ENCODE peak calls at places on chromosome 7, in six cellular contexts. One of them, this sample, is unnamed.

GRCh38 chr7:116395125-116395791 is 104.3 kb upstream of the CAV2 start:
- DNase-seq in IMR-90: peak
- DNase-seq in neuronal stem cell: no peak
- DNase-seq in H9: no peak
- DNase-seq in mesenchymal stem cell: peak
- DNase-seq in H1: peak
- DNase-seq in this sample: peak

GRCh38 chr7:21941570-21942224 is 4.0 kb downstream of the CDCA7L start:
- DNase-seq in IMR-90: peak
- DNase-seq in neuronal stem cell: no peak
- DNase-seq in H9: no peak
- DNase-seq in mesenchymal stem cell: peak
- DNase-seq in H1: no peak
- DNase-seq in this sample: peak

GRCh38 chr7:33196194-33196593 is 66.8 kb downstream of the BBS9 start:
- DNase-seq in IMR-90: peak
- DNase-seq in neuronal stem cell: no peak
- DNase-seq in H9: no peak
- DNase-seq in mesenchymal stem cell: no peak
- DNase-seq in H1: no peak
- DNase-seq in this sample: peak

GRCh38 chr7:152859781-152860191 is 100.2 kb downstream of the ACTR3B start:
- DNase-seq in IMR-90: no peak
- DNase-seq in neuronal stem cell: no peak
- DNase-seq in H9: peak
- DNase-seq in mesenchymal stem cell: no peak
- DNase-seq in H1: peak
- DNase-seq in this sample: peak

GRCh38 chr7:22402250-22402649 is 45.3 kb upstream of the RAPGEF5 start:
- DNase-seq in IMR-90: no peak
- DNase-seq in neuronal stem cell: no peak
- DNase-seq in H9: no peak
- DNase-seq in mesenchymal stem cell: no peak
- DNase-seq in H1: no peak
- DNase-seq in this sample: no peak

GRCh38 chr7:158494162-158494586 is 93.4 kb downstream of the PTPRN2 start:
- DNase-seq in IMR-90: no peak
- DNase-seq in neuronal stem cell: no peak
- DNase-seq in H9: no peak
- DNase-seq in mesenchymal stem cell: no peak
- DNase-seq in H1: no peak
- DNase-seq in this sample: no peak

GRCh38 chr7:139393621-139394215 is 34.0 kb downstream of the LUC7L2 start:
- DNase-seq in IMR-90: no peak
- DNase-seq in neuronal stem cell: no peak
- DNase-seq in H9: no peak
- DNase-seq in mesenchymal stem cell: peak
- DNase-seq in H1: no peak
- DNase-seq in this sample: peak

GRCh38 chr7:20340839-20341238 is 10.1 kb downstream of the ITGB8 start:
- DNase-seq in IMR-90: no peak
- DNase-seq in neuronal stem cell: peak
- DNase-seq in H9: no peak
- DNase-seq in mesenchymal stem cell: no peak
- DNase-seq in H1: no peak
- DNase-seq in this sample: peak

GRCh38 chr7:148622887-148623585 is 32.5 kb downstream of the C7orf33 start:
- DNase-seq in IMR-90: no peak
- DNase-seq in neuronal stem cell: no peak
- DNase-seq in H9: no peak
- DNase-seq in mesenchymal stem cell: no peak
- DNase-seq in H1: no peak
- DNase-seq in this sample: peak

GRCh38 chr7:116528008-116528789 is 3.4 kb downstream of the CAV1 start:
- DNase-seq in IMR-90: peak
- DNase-seq in neuronal stem cell: no peak
- DNase-seq in H9: no peak
- DNase-seq in mesenchymal stem cell: peak
- DNase-seq in H1: no peak
- DNase-seq in this sample: peak

GRCh38 chr7:4076701-4077294 is 605.3 kb upstream of the FOXK1 start:
- DNase-seq in IMR-90: no peak
- DNase-seq in neuronal stem cell: no peak
- DNase-seq in H9: no peak
- DNase-seq in mesenchymal stem cell: no peak
- DNase-seq in H1: no peak
- DNase-seq in this sample: no peak

GRCh38 chr7:115293628-115294236 is 371.8 kb downstream of the MDFIC start:
- DNase-seq in IMR-90: peak
- DNase-seq in neuronal stem cell: no peak
- DNase-seq in H9: no peak
- DNase-seq in mesenchymal stem cell: no peak
- DNase-seq in H1: no peak
- DNase-seq in this sample: no peak

GRCh38 chr7:85890244-85890811 is 703.5 kb upstream of the SEMA3D start:
- DNase-seq in IMR-90: peak
- DNase-seq in neuronal stem cell: peak
- DNase-seq in H9: no peak
- DNase-seq in mesenchymal stem cell: peak
- DNase-seq in H1: no peak
- DNase-seq in this sample: peak

GRCh38 chr7:25953859-25954258 is 198.1 kb upstream of the NFE2L3 start:
- DNase-seq in IMR-90: no peak
- DNase-seq in neuronal stem cell: no peak
- DNase-seq in H9: no peak
- DNase-seq in mesenchymal stem cell: peak
- DNase-seq in H1: no peak
- DNase-seq in this sample: no peak

GRCh38 chr7:97845622-97846203 is 26.5 kb downstream of the ASNS start:
- DNase-seq in IMR-90: peak
- DNase-seq in neuronal stem cell: peak
- DNase-seq in H9: no peak
- DNase-seq in mesenchymal stem cell: peak
- DNase-seq in H1: no peak
- DNase-seq in this sample: peak

GRCh38 chr7:18027628-18028027 is at the start of gene PRPS1L1:
- DNase-seq in IMR-90: no peak
- DNase-seq in neuronal stem cell: no peak
- DNase-seq in H9: no peak
- DNase-seq in mesenchymal stem cell: no peak
- DNase-seq in H1: no peak
- DNase-seq in this sample: no peak

GRCh38 chr7:153640586-153640985 is 411.6 kb upstream of the DPP6 start:
- DNase-seq in IMR-90: no peak
- DNase-seq in neuronal stem cell: no peak
- DNase-seq in H9: no peak
- DNase-seq in mesenchymal stem cell: no peak
- DNase-seq in H1: no peak
- DNase-seq in this sample: no peak

GRCh38 chr7:33062023-33062781 is at the start of gene NT5C3A:
- DNase-seq in IMR-90: no peak
- DNase-seq in neuronal stem cell: peak
- DNase-seq in H9: no peak
- DNase-seq in mesenchymal stem cell: peak
- DNase-seq in H1: no peak
- DNase-seq in this sample: peak

GRCh38 chr7:18226598-18226997 is 199.0 kb upstream of the PRPS1L1 start:
- DNase-seq in IMR-90: no peak
- DNase-seq in neuronal stem cell: no peak
- DNase-seq in H9: no peak
- DNase-seq in mesenchymal stem cell: no peak
- DNase-seq in H1: no peak
- DNase-seq in this sample: no peak

DNA sequence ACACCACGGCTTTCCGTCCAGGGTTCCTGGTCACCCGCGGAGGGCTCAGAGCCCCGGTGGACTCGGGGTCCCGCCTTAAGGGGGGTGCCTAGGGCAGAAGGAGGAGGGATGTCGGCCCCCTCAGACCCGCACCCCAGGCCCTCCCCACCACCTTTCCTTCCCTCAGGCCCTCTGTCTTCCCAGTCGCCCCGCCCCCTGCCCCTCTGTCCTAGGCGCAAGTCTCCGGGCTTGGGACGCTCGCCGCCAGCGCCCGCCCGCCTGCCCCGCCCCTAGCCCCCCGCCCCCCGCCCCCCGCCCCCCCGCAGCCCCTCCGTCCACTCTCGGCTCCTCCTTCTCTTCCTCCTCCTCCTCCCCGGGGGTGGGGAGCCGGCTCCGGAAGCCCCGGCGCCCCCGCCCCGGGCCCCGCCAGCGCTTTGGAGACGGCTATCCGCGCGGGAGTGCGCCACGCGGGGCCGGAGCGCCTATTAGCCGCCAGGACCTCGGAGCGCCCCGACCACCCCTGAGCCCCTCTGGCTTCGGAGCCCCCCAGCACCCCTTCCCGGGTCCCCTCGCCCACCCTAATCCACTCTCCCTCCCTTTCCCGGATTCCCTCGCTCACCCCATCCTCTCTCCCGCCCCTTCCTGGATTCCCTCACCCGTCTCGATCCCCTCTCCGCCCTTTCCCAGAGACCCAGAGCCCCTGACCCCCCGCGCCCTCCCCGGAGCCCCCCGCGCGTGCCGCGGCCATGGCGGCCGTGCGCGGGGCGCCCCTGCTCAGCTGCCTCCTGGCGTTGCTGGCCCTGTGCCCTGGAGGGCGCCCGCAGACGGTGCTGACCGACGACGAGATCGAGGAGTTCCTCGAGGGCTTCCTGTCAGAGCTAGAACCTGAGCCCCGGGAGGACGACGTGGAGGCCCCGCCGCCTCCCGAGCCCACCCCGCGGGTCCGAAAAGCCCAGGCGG is at the start of gene AEBP1:
- DNase-seq in IMR-90: no peak
- DNase-seq in neuronal stem cell: peak
- DNase-seq in H9: peak
- DNase-seq in mesenchymal stem cell: peak
- DNase-seq in H1: no peak
- DNase-seq in this sample: peak
- H2BK15ac ChIP-seq in IMR-90: peak
- H2BK15ac ChIP-seq in neuronal stem cell: peak
- H2BK15ac ChIP-seq in H9: no peak
- H2BK15ac ChIP-seq in mesenchymal stem cell: peak
- H2BK15ac ChIP-seq in H1: peak
- H2BK15ac ChIP-seq in this sample: no peak

DNA sequence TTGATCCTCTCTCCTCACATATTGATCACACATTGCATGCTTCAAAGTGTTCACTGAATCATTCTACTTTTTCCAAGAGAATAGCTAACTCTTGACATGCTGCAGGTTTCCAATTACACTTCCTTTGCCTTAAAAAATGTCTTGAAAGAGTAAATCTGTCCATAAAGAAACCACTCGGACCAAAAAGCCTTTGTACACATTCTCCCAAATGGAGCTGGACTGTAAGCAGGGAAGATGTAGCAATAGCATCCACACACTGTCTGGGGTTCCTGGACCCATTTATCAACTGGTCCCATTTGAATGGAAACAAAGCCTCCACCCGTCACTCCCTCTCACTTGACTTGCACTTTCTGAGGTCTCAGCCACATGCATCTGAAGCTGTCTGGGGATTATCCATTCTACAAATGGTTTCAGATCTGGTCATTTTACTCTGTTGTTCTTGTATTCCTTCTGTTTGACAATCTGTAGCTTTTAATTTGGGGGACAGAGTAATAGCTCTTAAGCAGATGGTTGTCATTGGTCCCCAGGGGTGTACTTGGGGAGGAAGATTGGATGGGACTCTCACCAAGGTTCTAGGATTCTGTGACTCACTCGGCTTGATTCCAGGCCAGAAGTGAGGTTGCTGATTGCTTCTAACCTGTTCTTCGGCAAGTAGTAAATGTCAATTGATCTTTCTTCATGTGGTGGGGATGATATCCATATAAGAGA is 203.5 kb downstream of the HIBADH start:
- DNase-seq in IMR-90: no peak
- DNase-seq in neuronal stem cell: no peak
- DNase-seq in H9: no peak
- DNase-seq in mesenchymal stem cell: peak
- DNase-seq in H1: no peak
- DNase-seq in this sample: no peak
- H3K4me2 ChIP-seq in IMR-90: no peak
- H3K4me2 ChIP-seq in neuronal stem cell: no peak
- H3K4me2 ChIP-seq in H9: no peak
- H3K4me2 ChIP-seq in mesenchymal stem cell: no peak
- H3K4me2 ChIP-seq in H1: no peak
- H3K4me2 ChIP-seq in this sample: no peak

DNA sequence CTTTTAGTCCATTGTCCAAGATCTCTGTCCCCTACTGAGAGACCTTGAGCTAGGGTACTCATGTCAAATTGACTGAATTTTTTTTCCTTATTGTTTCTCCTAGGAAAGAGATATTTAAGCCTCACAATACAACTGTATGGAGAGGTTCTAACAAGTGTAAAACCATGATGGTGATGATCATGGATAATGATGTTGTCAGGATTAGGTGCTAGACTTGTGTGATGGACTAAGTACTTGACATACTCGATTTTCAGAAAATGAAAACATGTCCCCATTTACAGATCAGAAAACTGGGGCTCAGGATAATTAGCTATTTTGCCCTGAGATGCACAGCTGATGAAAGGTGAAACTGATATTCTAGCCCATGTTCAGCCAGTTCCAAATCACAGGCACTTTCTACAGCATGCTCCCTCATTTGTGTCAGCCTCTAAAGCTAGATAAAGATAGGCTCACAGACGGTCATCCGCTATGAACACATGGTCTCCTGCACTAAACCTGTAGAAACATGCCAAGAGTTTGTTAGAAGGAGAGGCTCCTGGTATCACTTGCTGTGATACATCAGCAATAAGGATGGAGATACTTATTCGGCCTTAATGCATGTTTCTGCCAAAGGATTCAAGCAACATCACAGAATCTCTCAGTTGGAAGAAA is 67.6 kb downstream of the CREB3L2 start:
- DNase-seq in IMR-90: no peak
- DNase-seq in neuronal stem cell: no peak
- DNase-seq in H9: no peak
- DNase-seq in mesenchymal stem cell: no peak
- DNase-seq in H1: no peak
- DNase-seq in this sample: no peak
- H2BK5ac ChIP-seq in IMR-90: peak
- H2BK5ac ChIP-seq in neuronal stem cell: no peak
- H2BK5ac ChIP-seq in H9: no peak
- H2BK5ac ChIP-seq in mesenchymal stem cell: no peak
- H2BK5ac ChIP-seq in H1: no peak
- H2BK5ac ChIP-seq in this sample: no peak

DNA sequence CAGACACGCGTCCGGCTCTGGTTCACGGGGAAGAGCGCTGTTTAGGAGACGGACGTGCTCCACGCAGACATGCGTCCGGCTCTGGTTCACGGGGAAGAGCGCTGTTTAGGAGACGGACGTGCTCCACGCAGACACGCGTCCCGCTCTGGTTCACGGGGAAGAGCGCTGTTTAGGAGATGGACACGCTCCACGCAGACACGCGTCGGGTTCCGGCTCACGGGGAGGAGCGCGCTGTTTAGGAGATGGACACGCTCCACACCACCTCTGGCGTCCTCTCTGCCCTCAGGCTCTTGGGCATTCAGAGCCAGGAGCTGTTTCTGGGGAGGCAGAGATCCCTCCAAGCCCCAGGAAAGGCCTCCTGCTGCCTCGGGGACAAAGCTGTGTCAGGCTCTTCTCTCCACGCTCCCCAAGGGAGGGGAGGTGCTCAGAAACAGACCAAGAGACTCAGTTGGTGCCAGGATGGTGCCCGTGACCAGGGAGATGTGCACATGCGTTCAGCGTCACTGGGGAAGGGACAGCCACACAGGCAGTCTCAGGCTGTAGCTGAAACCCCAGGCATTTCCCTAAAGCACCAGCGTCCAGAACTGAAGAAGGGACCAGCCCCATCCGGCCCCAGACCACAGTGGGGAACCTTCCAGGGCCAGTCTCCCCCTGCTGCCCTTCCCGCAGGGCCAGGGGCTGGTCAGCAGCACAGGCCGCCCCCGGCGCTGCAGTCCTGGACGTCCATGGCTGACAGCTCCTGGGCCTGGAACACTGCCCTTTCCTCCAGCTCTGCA is 175.6 kb downstream of the ELFN1 start:
- DNase-seq in IMR-90: no peak
- DNase-seq in neuronal stem cell: no peak
- DNase-seq in H9: no peak
- DNase-seq in mesenchymal stem cell: no peak
- DNase-seq in H1: no peak
- DNase-seq in this sample: no peak
- H2BK15ac ChIP-seq in IMR-90: no peak
- H2BK15ac ChIP-seq in neuronal stem cell: no peak
- H2BK15ac ChIP-seq in H9: no peak
- H2BK15ac ChIP-seq in mesenchymal stem cell: no peak
- H2BK15ac ChIP-seq in H1: no peak
- H2BK15ac ChIP-seq in this sample: no peak